ENCODE peak calls at places on chromosome 6, in five cellular contexts. P is HL-60, O is transverse colon, Y is sigmoid colon, K is spleen. A is an unnamed sample.

GRCh38 chr6:69917834-69918233 is 51.5 kb downstream of the COL19A1 start:
- DNase-seq in P (peak), K (no peak), O (no peak), Y (no peak), A (no peak)

GRCh38 chr6:28980797-28981390 is 24.2 kb downstream of the ZNF311 start:
- DNase-seq in K (peak), P (peak), O (peak), Y (no peak), A (peak)

GRCh38 chr6:32662836-32663235 is 3.6 kb downstream of the HLA-DQB1 start:
- DNase-seq in Y (no peak), K (no peak), P (no peak), O (no peak), A (no peak)

GRCh38 chr6:158619922-158620801 is 24.4 kb downstream of the DYNLT1 start:
- DNase-seq in O (no peak), Y (peak), P (no peak), K (no peak), A (no peak)

GRCh38 chr6:151067684-151068596 is 171.8 kb upstream of the AKAP12 start:
- DNase-seq in Y (peak), O (peak), P (no peak), K (no peak), A (no peak)

GRCh38 chr6:37990762-37991525 is 171.4 kb downstream of the ZFAND3 start:
- DNase-seq in P (no peak), Y (no peak), K (no peak), O (no peak), A (no peak)

GRCh38 chr6:166387642-166388325 is 5.0 kb upstream of the MPC1 start:
- DNase-seq in Y (no peak), P (no peak), K (no peak), O (no peak), A (no peak)

GRCh38 chr6:33696538-33697518 is 14.7 kb downstream of the UQCC2 start:
- DNase-seq in P (no peak), K (peak), Y (no peak), O (no peak), A (no peak)

GRCh38 chr6:95318137-95318536 is 259.2 kb upstream of the MANEA start:
- DNase-seq in P (no peak), K (no peak), Y (no peak), O (no peak), A (no peak)

GRCh38 chr6:50992704-50993625 is 174.3 kb downstream of the TFAP2B start:
- DNase-seq in P (no peak), Y (no peak), O (no peak), K (no peak), A (no peak)

GRCh38 chr6:119343573-119344146 is 5.9 kb downstream of the MAN1A1 start:
- DNase-seq in P (no peak), Y (no peak), K (no peak), O (no peak), A (no peak)

GRCh38 chr6:15572296-15573016 is 90.4 kb downstream of the DTNBP1 start:
- DNase-seq in K (no peak), Y (no peak), O (no peak), P (no peak), A (no peak)

GRCh38 chr6:97312241-97312640 is 29.2 kb upstream of the MMS22L start:
- DNase-seq in O (no peak), K (no peak), P (no peak), Y (no peak), A (no peak)

GRCh38 chr6:158213925-158214674 is 46.0 kb downstream of the GTF2H5 start:
- DNase-seq in K (peak), O (peak), P (peak), Y (peak), A (no peak)

GRCh38 chr6:147054871-147055270 is 149.3 kb upstream of the STXBP5 start:
- DNase-seq in Y (no peak), O (no peak), K (no peak), P (no peak), A (no peak)

GRCh38 chr6:7247179-7247456 is 65.9 kb downstream of the SSR1 start:
- DNase-seq in P (no peak), Y (no peak), K (no peak), O (no peak), A (no peak)

GRCh38 chr6:11241793-11242201 is 9.3 kb upstream of the NEDD9 start:
- DNase-seq in P (no peak), O (peak), Y (peak), K (peak), A (no peak)

GRCh38 chr6:149934249-149935156 is 7.3 kb upstream of the ULBP2 start:
- DNase-seq in P (peak), K (no peak), Y (no peak), O (peak), A (no peak)

GRCh38 chr6:11712760-11713159 is 65.8 kb downstream of the ADTRP start:
- DNase-seq in P (peak), O (peak), Y (peak), K (no peak), A (no peak)

GRCh38 chr6:105810922-105811482 is 275.1 kb upstream of the PRDM1 start:
- DNase-seq in Y (no peak), O (no peak), K (no peak), P (no peak), A (no peak)

GRCh38 chr6:168121308-168121665 is 42.3 kb upstream of the FRMD1 start:
- DNase-seq in P (no peak), Y (peak), K (peak), O (no peak), A (no peak)

GRCh38 chr6:36443951-36444428 is 1.2 kb downstream of the KCTD20 start:
- DNase-seq in K (no peak), O (no peak), P (peak), Y (no peak), A (peak)

GRCh38 chr6:158837684-158838625 is 18.8 kb upstream of the EZR start:
- DNase-seq in K (no peak), P (no peak), Y (peak), O (no peak), A (no peak)

GRCh38 chr6:41568585-41569384 is 22.6 kb downstream of the FOXP4 start:
- DNase-seq in Y (no peak), P (no peak), O (no peak), K (no peak), A (no peak)

GRCh38 chr6:37794825-37795224 is 24.7 kb upstream of the ZFAND3 start:
- DNase-seq in O (no peak), Y (no peak), K (no peak), P (no peak), A (no peak)

GRCh38 chr6:99349620-99350141 is at the start of gene FAXC:
- DNase-seq in P (no peak), K (no peak), O (peak), Y (peak), A (no peak)

GRCh38 chr6:39543117-39543516 is 182.1 kb downstream of the KIF6 start:
- DNase-seq in K (no peak), P (no peak), Y (peak), O (peak), A (no peak)

GRCh38 chr6:151276112-151276745 is 36.5 kb downstream of the AKAP12 start:
- DNase-seq in P (no peak), K (no peak), O (no peak), Y (peak), A (no peak)

GRCh38 chr6:40685771-40686170 is 98.6 kb upstream of the LRFN2 start:
- DNase-seq in K (peak), P (no peak), O (peak), Y (no peak), A (no peak)

GRCh38 chr6:126182650-126183311 is 157.1 kb upstream of the CENPW start:
- DNase-seq in K (no peak), Y (no peak), P (no peak), O (no peak), A (no peak)

GRCh38 chr6:126188271-126188909 is 151.5 kb upstream of the CENPW start:
- DNase-seq in Y (no peak), K (no peak), P (no peak), O (no peak), A (no peak)
- TF ChIP-seq POLR2AphosphoS5 in Y (no peak), K (no peak), P (no peak), O (no peak), A (no peak)

GRCh38 chr6:56752534-56752933 is 109.8 kb upstream of the DST start:
- DNase-seq in K (no peak), O (no peak), Y (no peak), P (no peak), A (no peak)

GRCh38 chr6:56751604-56752003 is 108.9 kb upstream of the DST start:
- DNase-seq in K (no peak), O (no peak), Y (no peak), P (no peak), A (no peak)

GRCh38 chr6:56752009-56752408 is 109.3 kb upstream of the DST start:
- DNase-seq in Y (no peak), K (no peak), O (no peak), P (no peak), A (no peak)

GRCh38 chr6:56746767-56747504 is 104.2 kb upstream of the DST start:
- DNase-seq in K (no peak), O (no peak), Y (no peak), P (no peak), A (no peak)

GRCh38 chr6:56749632-56750151 is 107.0 kb upstream of the DST start:
- DNase-seq in O (no peak), P (no peak), Y (no peak), K (no peak), A (no peak)
- TF ChIP-seq POLR2AphosphoS5 in O (no peak), P (no peak), Y (no peak), K (no peak), A (no peak)

GRCh38 chr6:136703331-136703846 is 88.9 kb downstream of the MAP3K5 start:
- DNase-seq in Y (no peak), K (no peak), O (no peak), P (no peak), A (no peak)
- TF ChIP-seq POLR2AphosphoS5 in Y (no peak), K (no peak), O (no peak), P (no peak), A (no peak)

GRCh38 chr6:93419304-93420162 is at the start of gene EPHA7:
- DNase-seq in Y (peak), O (peak), K (peak), P (peak), A (peak)
- TF ChIP-seq POLR2AphosphoS5 in Y (peak), O (peak), K (peak), P (no peak), A (no peak)

A was measured in GM12891.